ENCODE peak calls at places on chromosomes 6 and 20, in five cellular contexts. D, J, X, Y and E are unnamed samples.

GRCh38 chr20:54082100-54082499 is 11.7 kb upstream of the BCAS1 start:
- DNase-seq in J (no peak), Y (no peak), X (no peak), D (no peak), E (no peak)

GRCh38 chr20:19660808-19661378 is 97.2 kb upstream of the RIN2 start:
- DNase-seq in D (no peak), J (no peak), X (no peak), Y (no peak), E (no peak)

GRCh38 chr6:10809098-10809497 is 29.2 kb downstream of the MAK start:
- DNase-seq in X (no peak), D (no peak), Y (no peak), J (no peak), E (no peak)

GRCh38 chr20:37276494-37277252 is 12.8 kb upstream of the MANBAL start:
- DNase-seq in J (peak; percentile 65), X (no peak), Y (no peak), D (peak; percentile 41), E (peak; percentile 78)

GRCh38 chr20:39105551-39105950 is 143.4 kb downstream of the DHX35 start:
- DNase-seq in J (no peak), X (no peak), D (no peak), Y (no peak), E (no peak)

GRCh38 chr20:58395604-58396003 is 6.6 kb downstream of the VAPB start:
- DNase-seq in X (no peak), J (no peak), Y (no peak), D (no peak), E (no peak)

GRCh38 chr6:35722121-35722761 is 14.6 kb upstream of the ARMC12 start:
- DNase-seq in D (peak; percentile 71), J (peak; percentile 52), X (no peak), Y (no peak), E (no peak)

GRCh38 chr20:14845199-14846160 is 508.1 kb upstream of the FLRT3 start:
- DNase-seq in X (no peak), Y (no peak), J (no peak), D (no peak), E (peak; percentile 29)

DNA sequence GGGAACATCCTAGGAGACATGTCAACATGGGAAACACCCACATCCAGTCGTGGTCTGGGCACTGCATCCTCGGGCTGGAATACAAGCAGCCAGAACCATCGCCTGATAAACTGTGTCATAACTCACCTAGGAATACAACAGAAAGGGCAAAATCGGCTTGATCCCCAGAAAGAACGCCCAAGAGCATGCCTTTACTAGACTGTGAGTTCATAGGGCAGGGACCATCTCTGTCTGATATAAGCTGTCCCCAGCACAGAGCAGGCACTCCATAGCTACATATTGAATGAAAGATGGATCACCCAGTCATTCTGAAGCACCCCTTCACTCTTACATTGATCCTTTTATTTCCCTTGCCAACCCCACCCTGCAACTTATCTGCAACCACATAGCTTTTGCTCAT is 23.8 kb downstream of the RIPOR2 start:
- DNase-seq in J (no peak), D (no peak), Y (no peak), X (no peak), E (no peak)
- H3K27me3 ChIP-seq in J (no peaks in the 10 kb centered on the region), D (peaks cover 12% of the 10 kb centered on the region), Y (no peaks in the 10 kb centered on the region), X (no peaks in the 10 kb centered on the region), E (no peaks in the 10 kb centered on the region)

DNA sequence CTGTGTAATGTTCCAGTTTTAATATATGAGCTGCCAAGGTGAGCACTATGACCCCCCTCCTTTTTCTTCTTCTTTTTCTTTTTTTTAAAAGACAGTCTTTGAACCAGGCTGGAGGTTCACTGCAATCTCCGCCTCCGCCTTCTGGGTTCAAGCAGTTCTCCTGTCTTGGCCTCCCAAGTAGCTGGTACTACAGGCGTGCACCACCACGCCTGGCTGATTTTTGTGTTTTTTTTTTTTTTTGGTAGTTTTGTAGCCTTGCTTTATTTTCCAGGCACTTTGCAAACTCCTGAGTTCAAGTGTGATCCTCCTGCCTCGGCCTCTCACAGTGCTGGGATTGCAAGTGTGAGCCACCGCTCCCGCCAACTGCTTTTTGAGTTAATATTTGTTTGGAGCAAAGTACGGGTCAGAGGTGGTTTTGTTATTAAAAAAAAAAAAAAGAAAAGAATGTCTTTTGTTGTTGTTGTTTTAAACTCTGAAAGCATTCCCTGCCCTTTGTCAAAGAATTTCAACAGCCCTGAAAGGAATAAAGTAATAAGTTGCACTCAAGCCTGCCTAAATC is 78.6 kb downstream of the JARID2 start:
- DNase-seq in D (no peak), Y (no peak), J (no peak), X (no peak), E (no peak)
- H3K4me1 ChIP-seq in D (peaks cover 63% of the 10 kb centered on the region), Y (peaks cover 33% of the 10 kb centered on the region), J (no peaks in the 10 kb centered on the region), X (peaks cover 16% of the 10 kb centered on the region), E (peaks cover 21% of the 10 kb centered on the region)

GRCh38 chr20:10739575-10739974 is 65.8 kb upstream of the JAG1 start:
- DNase-seq in J (no peak), Y (no peak), D (no peak), X (no peak), E (no peak)
- H3K27ac ChIP-seq in J (peak overlapping the region; percentile 50), Y (peak overlapping the region; percentile 48), D (peak overlapping the region; percentile 80), X (peak overlapping the region; percentile 42), E (no peak overlapping the region)

GRCh38 chr20:61805781-61806180 is 259.9 kb downstream of the TAF4 start:
- DNase-seq in X (peak; percentile 15), J (no peak), D (no peak), Y (no peak), E (no peak)
- H3K27me3 ChIP-seq in X (peaks cover 27% of the 10 kb centered on the region), J (peaks cover 8% of the 10 kb centered on the region), D (peaks cover 98% of the 10 kb centered on the region), Y (peaks cover 7% of the 10 kb centered on the region), E (peaks cover 100% of the 10 kb centered on the region)

GRCh38 chr6:142927274-142927586 is 17.7 kb downstream of the HIVEP2 start:
- DNase-seq in Y (no peak), X (no peak), D (no peak), J (no peak), E (no peak)
- H3K4me1 ChIP-seq in Y (peaks cover 13% of the 10 kb centered on the region), X (peaks cover 29% of the 10 kb centered on the region), D (peaks cover 49% of the 10 kb centered on the region), J (peaks cover 5% of the 10 kb centered on the region), E (no peaks in the 10 kb centered on the region)

GRCh38 chr20:3123542-3123941 is 36.1 kb downstream of the FASTKD5 start:
- DNase-seq in D (no peak), J (no peak), X (no peak), Y (no peak), E (no peak)
- H3K27ac ChIP-seq in D (no peak overlapping the region), J (no peak overlapping the region), X (no peak overlapping the region), Y (no peak overlapping the region), E (no peak overlapping the region)

DNA sequence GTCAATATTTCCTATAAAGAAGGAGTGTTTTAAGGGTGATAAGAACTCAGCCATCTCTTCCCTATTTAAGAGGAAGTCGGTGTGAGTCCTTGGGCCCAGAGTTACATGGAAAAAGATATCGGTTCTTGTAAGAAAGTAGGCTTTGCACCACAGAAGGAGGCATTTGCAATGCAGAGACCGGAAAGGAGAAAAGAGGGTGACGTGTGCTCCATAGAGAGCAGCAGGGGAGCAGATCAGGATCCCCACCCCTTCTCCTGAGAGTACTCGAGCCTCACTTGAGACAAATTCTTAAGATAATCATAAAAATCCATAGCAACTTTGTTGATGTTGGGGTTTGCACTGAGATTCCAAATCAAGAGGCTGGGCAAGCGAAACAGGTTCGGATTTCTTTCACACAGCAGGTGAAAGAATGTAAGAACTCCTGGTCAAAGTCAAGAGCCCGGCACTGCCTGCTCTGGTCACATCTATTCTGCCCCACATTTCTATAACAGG is 27.8 kb downstream of the FOXA2 start:
- DNase-seq in Y (peak; percentile 75), X (peak; percentile 60), D (no peak), J (no peak), E (no peak)
- H3K27me3 ChIP-seq in Y (no peaks in the 10 kb centered on the region), X (peaks cover 34% of the 10 kb centered on the region), D (peaks cover 97% of the 10 kb centered on the region), J (peaks cover 27% of the 10 kb centered on the region), E (no peaks in the 10 kb centered on the region)